ENCODE peak calls at places on chromosomes 11 and 22, in six cellular contexts. N, E, V, L, F and S are unnamed samples.
A peak's percentile ranks its signal among the peaks of the same experiment; 100 is the strongest.

GRCh38 chr11:27938011-27938410 is 169.9 kb downstream of the KIF18A start:
- DNase-seq in N (no peak), E (no peak), V (no peak), L (no peak), F (no peak), S (no peak)

GRCh38 chr22:49123621-49124192 is 704.0 kb downstream of the BRD1 start:
- DNase-seq in N (no peak), E (no peak), V (no peak), L (no peak), F (no peak), S (no peak)

GRCh38 chr11:12087075-12087775 is 23.2 kb upstream of the MICAL2 start:
- DNase-seq in N (peak; percentile 56), E (peak; percentile 88), V (no peak), L (no peak), F (no peak), S (peak; percentile 24)

GRCh38 chr11:111347723-111348115 is 31.4 kb downstream of the POU2AF1 start:
- DNase-seq in N (peak; percentile 49), E (no peak), V (no peak), L (no peak), F (no peak), S (no peak)

GRCh38 chr22:44309137-44309536 is 3.6 kb downstream of the SHISAL1 start:
- DNase-seq in N (peak; percentile 82), E (peak; percentile 96), V (no peak), L (no peak), F (no peak), S (peak; percentile 86)

GRCh38 chr22:37178350-37179125 is 9.5 kb downstream of the C1QTNF6 start:
- DNase-seq in N (no peak), E (no peak), V (no peak), L (no peak), F (no peak), S (peak; percentile 42)

GRCh38 chr11:126348806-126349582 is 6.5 kb upstream of the ST3GAL4 start:
- DNase-seq in N (no peak), E (no peak), V (no peak), L (no peak), F (no peak), S (no peak)

GRCh38 chr22:45783021-45783420 is 111.4 kb downstream of the ATXN10 start:
- DNase-seq in N (no peak), E (no peak), V (no peak), L (no peak), F (no peak), S (no peak)

GRCh38 chr11:26580929-26581328 is 8.9 kb upstream of the MUC15 start:
- DNase-seq in N (no peak), E (peak; percentile 20), V (no peak), L (no peak), F (no peak), S (no peak)

GRCh38 chr11:31500560-31500959 is 8.9 kb downstream of the IMMP1L start:
- DNase-seq in N (no peak), E (no peak), V (no peak), L (no peak), F (no peak), S (no peak)

GRCh38 chr11:10452211-10452767 is 2.8 kb upstream of the AMPD3 start:
- DNase-seq in N (no peak), E (no peak), V (no peak), L (no peak), F (no peak), S (no peak)

GRCh38 chr11:129894281-129895125 is 875 bp downstream of the NFRKB start:
- DNase-seq in N (peak; percentile 4), E (peak; percentile 29), V (no peak), L (no peak), F (no peak), S (no peak)

GRCh38 chr11:44497995-44498394 is 67.5 kb upstream of the CD82 start:
- DNase-seq in N (no peak), E (no peak), V (no peak), L (no peak), F (no peak), S (no peak)